ENCODE peak calls at places on chromosomes 6 and 20, in six cellular contexts. One of them, this sample, is unnamed.

GRCh38 chr6:100288311-100288710 is 176.4 kb downstream of the SIM1 start:
- DNase-seq in NCI-H748 treated with DMSO at 0.1 percent for 48 hours: no peak
- DNase-seq in T follicular helper cell: no peak
- DNase-seq in activated T-cell treated with anti-CD3 and anti-CD28 coated beads, Interleukin-2, amount 50 U/mL, for 72 hours: no peak
- DNase-seq in brain pericyte: no peak
- DNase-seq in neural crest cell: no peak
- DNase-seq in this sample: no peak

GRCh38 chr20:31835977-31836852 is 9.2 kb downstream of the FOXS1 start:
- DNase-seq in NCI-H748 treated with DMSO at 0.1 percent for 48 hours: no peak
- DNase-seq in activated T-cell treated with anti-CD3 and anti-CD28 coated beads, Interleukin-2, amount 50 U/mL, for 72 hours: peak
- DNase-seq in T follicular helper cell: no peak
- DNase-seq in brain pericyte: peak
- DNase-seq in neural crest cell: no peak
- DNase-seq in this sample: no peak

GRCh38 chr6:79947191-79948173 is at the start of gene ELOVL4:
- DNase-seq in brain pericyte: no peak
- DNase-seq in activated T-cell treated with anti-CD3 and anti-CD28 coated beads, Interleukin-2, amount 50 U/mL, for 72 hours: peak
- DNase-seq in neural crest cell: peak
- DNase-seq in T follicular helper cell: peak
- DNase-seq in NCI-H748 treated with DMSO at 0.1 percent for 48 hours: peak
- DNase-seq in this sample: peak

GRCh38 chr20:25233016-25233772 is 14.7 kb upstream of the PYGB start:
- DNase-seq in brain pericyte: peak
- DNase-seq in activated T-cell treated with anti-CD3 and anti-CD28 coated beads, Interleukin-2, amount 50 U/mL, for 72 hours: no peak
- DNase-seq in neural crest cell: no peak
- DNase-seq in T follicular helper cell: no peak
- DNase-seq in NCI-H748 treated with DMSO at 0.1 percent for 48 hours: peak
- DNase-seq in this sample: peak

GRCh38 chr6:1190361-1190760 is 121.5 kb upstream of the FOXQ1 start:
- DNase-seq in neural crest cell: no peak
- DNase-seq in NCI-H748 treated with DMSO at 0.1 percent for 48 hours: no peak
- DNase-seq in activated T-cell treated with anti-CD3 and anti-CD28 coated beads, Interleukin-2, amount 50 U/mL, for 72 hours: no peak
- DNase-seq in brain pericyte: no peak
- DNase-seq in T follicular helper cell: no peak
- DNase-seq in this sample: no peak

GRCh38 chr20:17648306-17648646 is 33.8 kb downstream of the RRBP1 start:
- DNase-seq in neural crest cell: no peak
- DNase-seq in activated T-cell treated with anti-CD3 and anti-CD28 coated beads, Interleukin-2, amount 50 U/mL, for 72 hours: no peak
- DNase-seq in brain pericyte: no peak
- DNase-seq in T follicular helper cell: no peak
- DNase-seq in NCI-H748 treated with DMSO at 0.1 percent for 48 hours: no peak
- DNase-seq in this sample: no peak

GRCh38 chr6:133099573-133099972 is 141.6 kb upstream of the EYA4 start:
- DNase-seq in T follicular helper cell: no peak
- DNase-seq in brain pericyte: peak
- DNase-seq in neural crest cell: no peak
- DNase-seq in NCI-H748 treated with DMSO at 0.1 percent for 48 hours: no peak
- DNase-seq in activated T-cell treated with anti-CD3 and anti-CD28 coated beads, Interleukin-2, amount 50 U/mL, for 72 hours: no peak
- DNase-seq in this sample: no peak

GRCh38 chr20:63089051-63089907 is 82.5 kb upstream of the BHLHE23 start:
- DNase-seq in T follicular helper cell: no peak
- DNase-seq in neural crest cell: no peak
- DNase-seq in NCI-H748 treated with DMSO at 0.1 percent for 48 hours: peak
- DNase-seq in brain pericyte: no peak
- DNase-seq in activated T-cell treated with anti-CD3 and anti-CD28 coated beads, Interleukin-2, amount 50 U/mL, for 72 hours: no peak
- DNase-seq in this sample: no peak

GRCh38 chr20:46083531-46084061 is 6.2 kb downstream of the NCOA5 start:
- DNase-seq in NCI-H748 treated with DMSO at 0.1 percent for 48 hours: no peak
- DNase-seq in activated T-cell treated with anti-CD3 and anti-CD28 coated beads, Interleukin-2, amount 50 U/mL, for 72 hours: no peak
- DNase-seq in neural crest cell: no peak
- DNase-seq in brain pericyte: no peak
- DNase-seq in T follicular helper cell: no peak
- DNase-seq in this sample: no peak

GRCh38 chr6:15487262-15487661 is 175.6 kb downstream of the DTNBP1 start:
- DNase-seq in neural crest cell: no peak
- DNase-seq in brain pericyte: no peak
- DNase-seq in activated T-cell treated with anti-CD3 and anti-CD28 coated beads, Interleukin-2, amount 50 U/mL, for 72 hours: no peak
- DNase-seq in NCI-H748 treated with DMSO at 0.1 percent for 48 hours: no peak
- DNase-seq in T follicular helper cell: no peak
- DNase-seq in this sample: no peak

GRCh38 chr6:7155871-7156579 is 48.3 kb downstream of the RREB1 start:
- DNase-seq in T follicular helper cell: no peak
- DNase-seq in NCI-H748 treated with DMSO at 0.1 percent for 48 hours: no peak
- DNase-seq in brain pericyte: no peak
- DNase-seq in neural crest cell: no peak
- DNase-seq in activated T-cell treated with anti-CD3 and anti-CD28 coated beads, Interleukin-2, amount 50 U/mL, for 72 hours: no peak
- DNase-seq in this sample: no peak

GRCh38 chr6:18564775-18565174 is 177.6 kb downstream of the RNF144B start:
- DNase-seq in neural crest cell: no peak
- DNase-seq in T follicular helper cell: no peak
- DNase-seq in brain pericyte: no peak
- DNase-seq in activated T-cell treated with anti-CD3 and anti-CD28 coated beads, Interleukin-2, amount 50 U/mL, for 72 hours: no peak
- DNase-seq in NCI-H748 treated with DMSO at 0.1 percent for 48 hours: no peak
- DNase-seq in this sample: no peak

GRCh38 chr6:54519161-54519560 is 210.9 kb downstream of the TINAG start:
- DNase-seq in NCI-H748 treated with DMSO at 0.1 percent for 48 hours: no peak
- DNase-seq in brain pericyte: no peak
- DNase-seq in T follicular helper cell: no peak
- DNase-seq in activated T-cell treated with anti-CD3 and anti-CD28 coated beads, Interleukin-2, amount 50 U/mL, for 72 hours: no peak
- DNase-seq in neural crest cell: no peak
- DNase-seq in this sample: no peak

GRCh38 chr20:19540401-19540800 is 217.7 kb upstream of the RIN2 start:
- DNase-seq in activated T-cell treated with anti-CD3 and anti-CD28 coated beads, Interleukin-2, amount 50 U/mL, for 72 hours: peak
- DNase-seq in neural crest cell: no peak
- DNase-seq in brain pericyte: no peak
- DNase-seq in T follicular helper cell: no peak
- DNase-seq in NCI-H748 treated with DMSO at 0.1 percent for 48 hours: no peak
- DNase-seq in this sample: no peak

GRCh38 chr6:133767571-133767970 is 121.3 kb upstream of the TCF21 start:
- DNase-seq in activated T-cell treated with anti-CD3 and anti-CD28 coated beads, Interleukin-2, amount 50 U/mL, for 72 hours: no peak
- DNase-seq in brain pericyte: no peak
- DNase-seq in T follicular helper cell: no peak
- DNase-seq in neural crest cell: no peak
- DNase-seq in NCI-H748 treated with DMSO at 0.1 percent for 48 hours: no peak
- DNase-seq in this sample: no peak

GRCh38 chr6:22925304-22925835 is 356.0 kb downstream of the HDGFL1 start:
- DNase-seq in NCI-H748 treated with DMSO at 0.1 percent for 48 hours: no peak
- DNase-seq in brain pericyte: no peak
- DNase-seq in neural crest cell: no peak
- DNase-seq in activated T-cell treated with anti-CD3 and anti-CD28 coated beads, Interleukin-2, amount 50 U/mL, for 72 hours: no peak
- DNase-seq in T follicular helper cell: no peak
- DNase-seq in this sample: no peak

GRCh38 chr20:22520381-22520780 is 64.0 kb downstream of the FOXA2 start:
- DNase-seq in NCI-H748 treated with DMSO at 0.1 percent for 48 hours: no peak
- DNase-seq in brain pericyte: no peak
- DNase-seq in T follicular helper cell: no peak
- DNase-seq in activated T-cell treated with anti-CD3 and anti-CD28 coated beads, Interleukin-2, amount 50 U/mL, for 72 hours: no peak
- DNase-seq in neural crest cell: no peak
- DNase-seq in this sample: no peak

GRCh38 chr6:154754152-154754551 is 20.9 kb downstream of the SCAF8 start:
- DNase-seq in T follicular helper cell: no peak
- DNase-seq in brain pericyte: no peak
- DNase-seq in activated T-cell treated with anti-CD3 and anti-CD28 coated beads, Interleukin-2, amount 50 U/mL, for 72 hours: no peak
- DNase-seq in neural crest cell: no peak
- DNase-seq in NCI-H748 treated with DMSO at 0.1 percent for 48 hours: no peak
- DNase-seq in this sample: no peak

GRCh38 chr6:1608976-1609661 is 596 bp upstream of the FOXC1 start:
- DNase-seq in neural crest cell: no peak
- DNase-seq in brain pericyte: no peak
- DNase-seq in NCI-H748 treated with DMSO at 0.1 percent for 48 hours: no peak
- DNase-seq in T follicular helper cell: no peak
- DNase-seq in activated T-cell treated with anti-CD3 and anti-CD28 coated beads, Interleukin-2, amount 50 U/mL, for 72 hours: peak
- DNase-seq in this sample: peak

GRCh38 chr20:11054266-11055025 is 380.6 kb upstream of the JAG1 start:
- DNase-seq in T follicular helper cell: no peak
- DNase-seq in brain pericyte: no peak
- DNase-seq in activated T-cell treated with anti-CD3 and anti-CD28 coated beads, Interleukin-2, amount 50 U/mL, for 72 hours: no peak
- DNase-seq in NCI-H748 treated with DMSO at 0.1 percent for 48 hours: no peak
- DNase-seq in neural crest cell: no peak
- DNase-seq in this sample: no peak

GRCh38 chr6:36118550-36119107 is 11.7 kb upstream of the MAPK13 start:
- DNase-seq in brain pericyte: no peak
- DNase-seq in T follicular helper cell: peak
- DNase-seq in NCI-H748 treated with DMSO at 0.1 percent for 48 hours: peak
- DNase-seq in neural crest cell: no peak
- DNase-seq in activated T-cell treated with anti-CD3 and anti-CD28 coated beads, Interleukin-2, amount 50 U/mL, for 72 hours: peak
- DNase-seq in this sample: peak

GRCh38 chr6:2875840-2876207 is 27.3 kb downstream of the SERPINB9 start:
- DNase-seq in activated T-cell treated with anti-CD3 and anti-CD28 coated beads, Interleukin-2, amount 50 U/mL, for 72 hours: peak
- DNase-seq in neural crest cell: no peak
- DNase-seq in NCI-H748 treated with DMSO at 0.1 percent for 48 hours: no peak
- DNase-seq in T follicular helper cell: peak
- DNase-seq in brain pericyte: no peak
- DNase-seq in this sample: no peak

GRCh38 chr20:11919046-11919445 is 1.4 kb downstream of the BTBD3 start:
- DNase-seq in brain pericyte: no peak
- DNase-seq in NCI-H748 treated with DMSO at 0.1 percent for 48 hours: peak
- DNase-seq in T follicular helper cell: no peak
- DNase-seq in activated T-cell treated with anti-CD3 and anti-CD28 coated beads, Interleukin-2, amount 50 U/mL, for 72 hours: no peak
- DNase-seq in neural crest cell: no peak
- DNase-seq in this sample: peak

GRCh38 chr6:162873537-162873936 is 145.8 kb downstream of the PACRG start:
- DNase-seq in T follicular helper cell: no peak
- DNase-seq in activated T-cell treated with anti-CD3 and anti-CD28 coated beads, Interleukin-2, amount 50 U/mL, for 72 hours: no peak
- DNase-seq in brain pericyte: no peak
- DNase-seq in NCI-H748 treated with DMSO at 0.1 percent for 48 hours: no peak
- DNase-seq in neural crest cell: no peak
- DNase-seq in this sample: no peak

GRCh38 chr20:8933391-8933807 is 135.5 kb upstream of the PLCB4 start:
- DNase-seq in neural crest cell: no peak
- DNase-seq in activated T-cell treated with anti-CD3 and anti-CD28 coated beads, Interleukin-2, amount 50 U/mL, for 72 hours: no peak
- DNase-seq in brain pericyte: no peak
- DNase-seq in T follicular helper cell: no peak
- DNase-seq in NCI-H748 treated with DMSO at 0.1 percent for 48 hours: no peak
- DNase-seq in this sample: no peak

GRCh38 chr6:45398075-45398817 is 20.5 kb upstream of the SUPT3H start:
- DNase-seq in activated T-cell treated with anti-CD3 and anti-CD28 coated beads, Interleukin-2, amount 50 U/mL, for 72 hours: no peak
- DNase-seq in brain pericyte: no peak
- DNase-seq in NCI-H748 treated with DMSO at 0.1 percent for 48 hours: no peak
- DNase-seq in neural crest cell: no peak
- DNase-seq in T follicular helper cell: no peak
- DNase-seq in this sample: no peak

GRCh38 chr6:6878921-6879585 is 228.7 kb upstream of the RREB1 start:
- DNase-seq in brain pericyte: no peak
- DNase-seq in activated T-cell treated with anti-CD3 and anti-CD28 coated beads, Interleukin-2, amount 50 U/mL, for 72 hours: no peak
- DNase-seq in neural crest cell: no peak
- DNase-seq in T follicular helper cell: no peak
- DNase-seq in NCI-H748 treated with DMSO at 0.1 percent for 48 hours: no peak
- DNase-seq in this sample: no peak

GRCh38 chr6:40722553-40723258 is 135.5 kb upstream of the LRFN2 start:
- DNase-seq in T follicular helper cell: no peak
- DNase-seq in brain pericyte: no peak
- DNase-seq in neural crest cell: no peak
- DNase-seq in activated T-cell treated with anti-CD3 and anti-CD28 coated beads, Interleukin-2, amount 50 U/mL, for 72 hours: no peak
- DNase-seq in NCI-H748 treated with DMSO at 0.1 percent for 48 hours: no peak
- DNase-seq in this sample: no peak

GRCh38 chr20:4667371-4667773 is 54.3 kb upstream of the PRND start:
- DNase-seq in neural crest cell: no peak
- DNase-seq in activated T-cell treated with anti-CD3 and anti-CD28 coated beads, Interleukin-2, amount 50 U/mL, for 72 hours: no peak
- DNase-seq in T follicular helper cell: no peak
- DNase-seq in NCI-H748 treated with DMSO at 0.1 percent for 48 hours: no peak
- DNase-seq in brain pericyte: no peak
- DNase-seq in this sample: no peak

This sample was measured in NCI-H774.